ENCODE peak calls at places on chromosome X, in nine cellular contexts. T, C, B, A, R, L, V, W and D are unnamed samples.

GRCh38 chrX:13013353-13014110 is 30.9 kb downstream of the FAM9C start:
- DNase-seq in C (no peak), R (peak; percentile 78), B (no peak), T (no peak), V (no peak), L (no peak), A (peak; percentile 61), W (peak; percentile 40), D (no peak)

GRCh38 chrX:101397779-101398178 is 7.0 kb downstream of the RPL36A start:
- DNase-seq in L (no peak), R (peak; percentile 30), A (peak; percentile 24), W (no peak), B (no peak), T (no peak), C (no peak), V (no peak), D (no peak)

GRCh38 chrX:39900788-39901170 is 197.0 kb downstream of the BCOR start:
- DNase-seq in V (peak; percentile 28), L (no peak), W (no peak), R (peak; percentile 7), T (no peak), B (no peak), A (no peak), C (no peak), D (no peak)

GRCh38 chrX:108322243-108322642 is 116.0 kb downstream of the COL4A6 start:
- DNase-seq in L (no peak), C (no peak), W (no peak), A (no peak), T (no peak), B (no peak), V (no peak), R (no peak), D (no peak)

GRCh38 chrX:1412551-1413161 is 20.7 kb upstream of the SLC25A6 start:
- DNase-seq in B (no peak), R (no peak), V (no peak), A (no peak), T (peak; percentile 37), L (no peak), W (no peak), C (no peak), D (no peak)

GRCh38 chrX:21639775-21640174 is 18.4 kb downstream of the KLHL34 start:
- DNase-seq in R (no peak), A (no peak), W (no peak), T (no peak), B (no peak), V (no peak), C (no peak), L (no peak), D (no peak)

GRCh38 chrX:22712942-22713341 is 286.8 kb upstream of the DDX53 start:
- DNase-seq in A (no peak), C (no peak), T (no peak), L (no peak), W (no peak), B (no peak), R (no peak), V (no peak), D (no peak)

GRCh38 chrX:10017866-10018265 is 50.7 kb downstream of the CLDN34 start:
- DNase-seq in B (no peak), L (no peak), V (no peak), W (peak; percentile 72), T (no peak), A (peak; percentile 56), R (peak; percentile 69), C (no peak), D (peak; percentile 56)

GRCh38 chrX:38192007-38192625 is 28.6 kb downstream of the SRPX start:
- DNase-seq in B (no peak), V (peak; percentile 8), C (no peak), L (no peak), R (no peak), A (no peak), W (peak; percentile 14), T (no peak), D (peak; percentile 12)

GRCh38 chrX:1212532-1212931 is at the start of gene CRLF2:
- DNase-seq in R (no peak), W (peak; percentile 63), A (no peak), B (no peak), L (no peak), C (no peak), T (no peak), V (no peak), D (no peak)

GRCh38 chrX:10011991-10012390 is 44.8 kb downstream of the CLDN34 start:
- DNase-seq in A (no peak), B (no peak), W (peak; percentile 40), R (no peak), T (peak; percentile 68), V (no peak), C (no peak), L (no peak), D (no peak)

GRCh38 chrX:30663317-30663716 is 10.1 kb downstream of the GK start:
- DNase-seq in A (no peak), R (no peak), T (no peak), W (no peak), C (no peak), L (no peak), B (no peak), V (no peak), D (no peak)

GRCh38 chrX:65821721-65822496 is 154.5 kb downstream of the MSN start:
- DNase-seq in B (no peak), L (peak; percentile 37), T (peak; percentile 68), V (peak; percentile 37), A (no peak), R (peak; percentile 0), W (no peak), C (no peak), D (no peak)

GRCh38 chrX:2485460-2485753 is 15.4 kb downstream of the DHRSX start:
- DNase-seq in L (no peak), B (no peak), R (peak; percentile 17), A (no peak), C (no peak), W (no peak), T (no peak), V (no peak), D (no peak)

GRCh38 chrX:2487366-2487765 is 13.4 kb downstream of the DHRSX start:
- DNase-seq in A (no peak), W (no peak), R (no peak), B (no peak), T (no peak), V (no peak), C (no peak), L (no peak), D (no peak)

GRCh38 chrX:2486476-2487133 is 14.2 kb downstream of the DHRSX start:
- DNase-seq in T (peak; percentile 29), B (no peak), V (no peak), R (no peak), L (no peak), W (no peak), C (no peak), A (no peak), D (no peak)

GRCh38 chrX:2484721-2485459 is 15.9 kb downstream of the DHRSX start:
- DNase-seq in L (no peak), C (no peak), W (no peak), T (no peak), B (no peak), R (peak; percentile 69), A (no peak), V (no peak), D (peak; percentile 17)

GRCh38 chrX:2485789-2486345 is 14.9 kb downstream of the DHRSX start:
- DNase-seq in T (peak; percentile 4), R (peak; percentile 23), V (no peak), W (no peak), B (no peak), L (no peak), A (no peak), C (no peak), D (no peak)
- H3K27ac ChIP-seq in T (no peak overlapping the region), R (no peak overlapping the region), V (no peak overlapping the region), W (peak overlapping the region; percentile 38), B (peak overlapping the region; percentile 90), L (no peak overlapping the region), A (no peak overlapping the region), C (peak overlapping the region; percentile 75), D (peak overlapping the region; percentile 79)

DNA sequence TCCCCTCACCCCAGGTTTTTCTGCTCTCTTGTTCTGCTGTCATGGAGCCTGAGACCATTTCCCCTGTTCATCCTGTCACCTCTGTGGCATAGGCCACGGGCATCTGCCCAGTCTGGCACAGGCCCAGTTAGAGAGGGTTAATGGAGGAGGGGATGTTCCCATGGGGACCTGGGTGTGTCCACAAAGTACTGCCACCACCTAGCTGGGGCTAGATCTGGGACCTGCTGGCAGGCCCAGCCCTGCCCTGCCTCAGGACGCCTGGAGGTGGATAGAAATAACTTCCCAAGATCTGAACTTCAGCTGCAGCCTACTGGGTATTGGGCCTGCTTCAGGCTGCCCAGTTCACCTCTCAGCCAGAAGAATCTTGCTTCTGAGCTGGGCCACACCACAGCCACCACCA is 13.5 kb downstream of the EFNB1 start:
- DNase-seq in R (no peak), L (no peak), A (no peak), T (no peak), C (no peak), V (no peak), B (no peak), W (no peak), D (no peak)
- TF ChIP-seq CTCF in R (no peak), L (no peak), A (no peak), T (no peak), C (no peak), V (no peak), B (no peak), W (no peak), D (no peak)

DNA sequence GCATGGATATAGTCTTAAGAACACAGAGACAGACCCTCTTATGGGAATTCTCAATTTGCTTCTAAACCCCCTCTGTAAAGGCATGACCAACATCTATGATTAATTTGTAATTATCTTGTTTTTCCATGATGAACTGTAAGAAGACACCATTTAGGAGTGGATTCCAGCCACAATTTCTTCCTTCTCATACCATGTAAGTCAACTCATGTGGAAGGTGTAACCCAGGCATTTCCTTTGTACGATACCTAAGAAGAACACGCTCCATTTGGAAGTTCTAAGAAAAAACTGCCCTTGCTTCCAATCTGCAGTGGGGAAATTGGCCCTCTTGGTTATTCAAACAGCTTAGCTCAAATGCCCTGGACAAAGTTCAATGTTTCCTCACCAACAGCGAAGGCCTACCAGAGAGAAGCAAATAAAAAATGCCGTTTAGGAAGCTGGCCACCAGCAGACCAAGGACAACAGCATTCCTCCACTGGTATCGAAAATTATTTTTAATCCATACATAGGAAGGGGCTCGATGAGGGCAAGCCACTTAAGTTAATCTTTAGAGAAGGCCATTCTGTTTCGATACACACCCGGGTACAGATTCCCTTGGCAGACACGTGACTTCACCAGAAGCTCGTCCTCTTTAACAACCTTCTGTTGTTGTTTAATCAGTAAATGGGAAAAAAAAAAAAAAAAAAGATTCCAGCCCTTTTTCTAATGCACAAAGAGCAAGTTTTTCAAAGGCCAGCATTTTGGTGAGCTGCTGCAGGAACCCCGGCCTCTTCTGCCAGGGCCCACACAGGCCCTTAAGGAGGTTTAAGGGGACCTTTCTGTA is 2.6 kb downstream of the DHRSX start:
- DNase-seq in T (no peak), V (peak; percentile 39), W (peak; percentile 69), B (no peak), A (peak; percentile 66), L (no peak), C (no peak), R (peak; percentile 38), D (no peak)
- H3K27ac ChIP-seq in T (peak overlapping the region; percentile 91), V (peak overlapping the region; percentile 89), W (peak overlapping the region; percentile 100), B (peak overlapping the region; percentile 78), A (peak overlapping the region; percentile 98), L (no peak overlapping the region), C (peak overlapping the region; percentile 61), R (peak overlapping the region; percentile 89), D (peak overlapping the region; percentile 73)

DNA sequence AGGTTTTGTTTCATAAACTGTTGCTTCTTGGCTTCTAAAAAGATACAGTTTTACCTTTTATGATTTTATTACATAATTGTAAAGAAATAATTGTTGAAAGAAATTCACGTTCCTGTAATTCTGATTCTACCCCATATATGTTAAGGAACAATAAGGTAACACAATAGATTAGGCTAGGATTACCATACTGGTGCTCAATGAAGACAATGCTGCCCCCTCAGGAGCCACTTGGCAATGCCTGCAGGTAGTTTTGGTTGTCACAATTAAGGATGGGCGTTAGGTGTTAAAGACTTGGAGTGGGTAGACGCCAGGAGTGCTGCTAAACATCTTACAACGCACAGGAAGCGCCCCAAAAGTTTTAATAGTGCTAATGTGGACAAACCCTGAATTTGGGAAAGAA is 133.2 kb downstream of the NLGN4X start:
- DNase-seq in C (no peak), T (no peak), L (no peak), B (no peak), R (no peak), V (no peak), W (peak; percentile 0), A (no peak), D (no peak)
- TF ChIP-seq CTCF in C (no peak), T (no peak), L (no peak), B (no peak), R (no peak), V (no peak), W (no peak), A (no peak), D (no peak)